ENCODE peak calls at places on chromosomes 3 and 15, in four cellular contexts. F is A549, V is K562, O is HepG2. P is an unnamed sample.

GRCh38 chr3:127121850-127122249 is 71.1 kb upstream of the PRR23E start:
- DNase-seq in O (peak; percentile 45), V (no peak), F (no peak), P (no peak)

GRCh38 chr3:147383617-147384016 is 22.7 kb downstream of the ZIC4 start:
- DNase-seq in V (no peak), O (no peak), F (no peak), P (no peak)

GRCh38 chr3:58429657-58430056 is 4.0 kb downstream of the PDHB start:
- DNase-seq in F (no peak), V (no peak), O (no peak), P (peak; percentile 53)

GRCh38 chr3:104909721-104910120 is 457.0 kb upstream of the ALCAM start:
- DNase-seq in V (no peak), F (no peak), O (no peak), P (no peak)

GRCh38 chr15:58222698-58223097 is 84.5 kb downstream of the AQP9 start:
- DNase-seq in F (no peak), O (no peak), V (no peak), P (no peak)

GRCh38 chr3:23991236-23992050 is 46.4 kb downstream of the NR1D2 start:
- DNase-seq in O (no peak), V (no peak), F (no peak), P (no peak)

GRCh38 chr3:185930393-185931107 is 7.3 kb downstream of the TRA2B start:
- DNase-seq in O (no peak), F (no peak), V (no peak), P (no peak)

GRCh38 chr3:169748670-169749069 is 16.2 kb downstream of the TERC start:
- DNase-seq in V (no peak), O (peak; percentile 33), F (no peak), P (no peak)

GRCh38 chr3:179563298-179563934 is 690 bp downstream of the ACTL6A start:
- DNase-seq in V (peak; percentile 56), F (peak; percentile 80), O (peak; percentile 70), P (peak; percentile 13)

GRCh38 chr3:72379500-72380187 is 468.6 kb downstream of the SHQ1 start:
- DNase-seq in O (no peak), F (no peak), V (no peak), P (no peak)

GRCh38 chr15:68214838-68215234 is 9.7 kb upstream of the CALML4 start:
- DNase-seq in V (no peak), F (no peak), O (no peak), P (no peak)

GRCh38 chr15:25947336-25948080 is 84.4 kb upstream of the ATP10A start:
- DNase-seq in F (peak; percentile 26), O (no peak), V (no peak), P (no peak)

GRCh38 chr3:183038221-183038620 is 57.9 kb upstream of the DCUN1D1 start:
- DNase-seq in O (no peak), F (no peak), V (no peak), P (no peak)

GRCh38 chr15:26883466-26883865 is 16.6 kb downstream of the GABRA5 start:
- DNase-seq in V (no peak), F (no peak), O (no peak), P (no peak)

GRCh38 chr3:80238606-80239005 is 470.8 kb upstream of the ROBO1 start:
- DNase-seq in O (no peak), V (no peak), F (no peak), P (no peak)

GRCh38 chr3:172622156-172622555 is 88.7 kb downstream of the NCEH1 start:
- DNase-seq in O (no peak), V (no peak), F (no peak), P (no peak)

GRCh38 chr3:156675744-156676466 is 1.5 kb downstream of the TIPARP start:
- DNase-seq in V (no peak), F (peak; percentile 75), O (peak; percentile 24), P (no peak)

GRCh38 chr3:197737319-197737649 is 580 bp upstream of the RUBCN start:
- DNase-seq in O (no peak), V (no peak), F (no peak), P (no peak)

GRCh38 chr3:138786788-138787276 is 47.9 kb downstream of the PIK3CB start:
- DNase-seq in O (peak; percentile 75), F (peak; percentile 20), V (no peak), P (no peak)

GRCh38 chr3:58492385-58492970 is 582 bp downstream of the KCTD6 start:
- DNase-seq in V (no peak), F (no peak), O (no peak), P (no peak)

GRCh38 chr15:96321422-96322391 is 8.8 kb upstream of the NR2F2 start:
- DNase-seq in F (no peak), O (no peak), V (no peak), P (no peak)

GRCh38 chr3:161291191-161291901 is 70.2 kb downstream of the NMD3 start:
- DNase-seq in O (no peak), F (no peak), V (no peak), P (no peak)
- TF ChIP-seq POLR2AphosphoS2 in O (no peak), F (no peak), V (no peak), P (no peak)

GRCh38 chr15:39494462-39494861 is 86.4 kb upstream of the THBS1 start:
- DNase-seq in V (no peak), O (no peak), F (no peak), P (no peak)

GRCh38 chr15:39493393-39494067 is 87.3 kb upstream of the THBS1 start:
- DNase-seq in F (no peak), O (no peak), V (no peak), P (no peak)

GRCh38 chr15:39488498-39488897 is 92.4 kb upstream of the THBS1 start:
- DNase-seq in O (no peak), F (no peak), V (no peak), P (no peak)

GRCh38 chr15:39491115-39491916 is 89.6 kb upstream of the THBS1 start:
- DNase-seq in O (no peak), V (no peak), F (no peak), P (no peak)

DNA sequence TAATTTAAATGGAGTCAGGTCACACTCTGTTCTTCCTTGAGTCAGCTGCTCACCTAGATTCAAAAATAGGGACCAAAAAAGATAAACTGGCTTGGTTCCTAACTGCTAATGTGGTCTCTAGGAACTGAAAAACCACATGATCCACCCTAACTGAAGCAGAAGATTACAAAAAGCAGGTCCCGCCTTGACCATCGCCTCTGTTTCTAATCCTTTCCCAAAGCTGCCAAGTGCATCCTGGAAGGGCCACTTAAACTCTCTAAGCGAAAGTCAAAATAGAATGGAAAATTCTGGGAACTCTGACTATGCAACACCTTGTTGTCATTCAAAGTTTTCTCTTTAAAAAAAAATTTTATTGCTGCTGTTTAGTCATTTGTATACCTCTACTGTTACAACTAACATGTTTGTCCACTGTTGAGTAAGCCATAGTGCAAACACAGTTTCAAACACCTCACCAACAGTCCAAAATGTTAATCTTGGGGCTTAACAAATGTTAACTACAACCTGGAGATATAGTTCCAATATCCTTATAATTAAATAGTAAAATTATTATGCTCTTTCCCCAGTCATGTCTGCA is 88.9 kb upstream of the THBS1 start:
- DNase-seq in O (no peak), V (no peak), F (no peak), P (no peak)
- TF ChIP-seq POLR2AphosphoS2 in O (no peak), V (no peak), F (no peak), P (no peak)

GRCh38 chr15:64847448-64847847 is 5.7 kb downstream of the PLEKHO2 start:
- DNase-seq in V (no peak), O (no peak), F (no peak), P (no peak)

GRCh38 chr15:64845826-64846225 is 4.1 kb downstream of the PLEKHO2 start:
- DNase-seq in V (no peak), O (no peak), F (no peak), P (no peak)

GRCh38 chr15:64847016-64847415 is 5.3 kb downstream of the PLEKHO2 start:
- DNase-seq in O (no peak), V (no peak), F (no peak), P (no peak)

GRCh38 chr15:64845183-64845611 is 3.5 kb downstream of the PLEKHO2 start:
- DNase-seq in F (no peak), V (no peak), O (no peak), P (no peak)

GRCh38 chr15:64846246-64846645 is 4.5 kb downstream of the PLEKHO2 start:
- DNase-seq in F (no peak), O (no peak), V (no peak), P (no peak)
- TF ChIP-seq POLR2AphosphoS2 in F (no peak), O (no peak), V (no peak), P (no peak)

GRCh38 chr3:42691861-42692666 is 6.7 kb downstream of the KLHL40 start:
- DNase-seq in O (no peak), V (no peak), F (no peak), P (no peak)

GRCh38 chr3:42692667-42693529 is 7.6 kb downstream of the KLHL40 start:
- DNase-seq in V (no peak), F (no peak), O (no peak), P (no peak)

GRCh38 chr3:42696356-42697301 is 6.0 kb downstream of the HHATL start:
- DNase-seq in O (no peak), V (no peak), F (no peak), P (no peak)

GRCh38 chr3:42693530-42693930 is 8.2 kb downstream of the KLHL40 start:
- DNase-seq in V (no peak), F (no peak), O (no peak), P (no peak)

DNA sequence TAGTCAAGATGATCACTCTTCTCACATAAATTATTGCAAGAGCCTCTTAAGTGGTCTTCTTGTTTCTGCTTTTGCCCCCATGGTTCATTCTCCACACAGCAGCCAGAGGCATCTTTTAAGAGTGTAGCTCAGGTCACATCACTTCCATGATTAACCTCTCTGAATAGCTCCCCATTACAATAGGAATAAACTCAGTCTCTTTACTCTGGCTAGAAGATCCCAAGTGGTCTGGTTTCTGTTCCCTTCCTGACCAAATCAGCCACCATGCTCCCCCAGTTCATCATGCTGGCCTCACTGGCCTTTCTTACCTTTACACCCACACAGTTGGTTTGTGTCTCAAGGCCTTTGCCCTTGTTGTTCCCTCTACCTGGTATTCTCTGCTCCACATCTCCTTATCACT is 8.2 kb downstream of the HHATL start:
- DNase-seq in V (no peak), O (no peak), F (no peak), P (no peak)
- TF ChIP-seq POLR2AphosphoS2 in V (no peak), O (no peak), F (no peak), P (no peak)

P was measured in GM12878.